ENCODE peak calls at places on chromosomes 1 and 21, in seven cellular contexts. One of them, this sample, is unnamed.

GRCh38 chr1:229229137-229229720 is 41.7 kb upstream of the RAB4A start:
- DNase-seq in SJCRH30: no peak
- DNase-seq in PC-3: peak; percentile 91
- DNase-seq in A549: peak; percentile 71
- DNase-seq in OCI-LY7: no peak
- DNase-seq in bronchial epithelial cell: peak; percentile 90
- DNase-seq in dorsolateral prefrontal cortex: no peak
- DNase-seq in this sample: no peak

GRCh38 chr1:167812972-167813371 is 91.2 kb downstream of the MPZL1 start:
- DNase-seq in SJCRH30: no peak
- DNase-seq in PC-3: no peak
- DNase-seq in A549: no peak
- DNase-seq in OCI-LY7: no peak
- DNase-seq in bronchial epithelial cell: no peak
- DNase-seq in dorsolateral prefrontal cortex: no peak
- DNase-seq in this sample: no peak

GRCh38 chr1:107941123-107941522 is 23.9 kb downstream of the VAV3 start:
- DNase-seq in SJCRH30: no peak
- DNase-seq in PC-3: no peak
- DNase-seq in A549: no peak
- DNase-seq in OCI-LY7: no peak
- DNase-seq in bronchial epithelial cell: no peak
- DNase-seq in dorsolateral prefrontal cortex: no peak
- DNase-seq in this sample: no peak

GRCh38 chr1:59672851-59673574 is 141.7 kb upstream of the HOOK1 start:
- DNase-seq in SJCRH30: peak; percentile 55
- DNase-seq in PC-3: peak; percentile 79
- DNase-seq in A549: peak; percentile 44
- DNase-seq in OCI-LY7: no peak
- DNase-seq in bronchial epithelial cell: peak; percentile 95
- DNase-seq in dorsolateral prefrontal cortex: no peak
- DNase-seq in this sample: no peak

GRCh38 chr21:30984897-30985296 is 53.4 kb downstream of the KRTAP19-8 start:
- DNase-seq in SJCRH30: no peak
- DNase-seq in PC-3: no peak
- DNase-seq in A549: no peak
- DNase-seq in OCI-LY7: no peak
- DNase-seq in bronchial epithelial cell: no peak
- DNase-seq in dorsolateral prefrontal cortex: no peak
- DNase-seq in this sample: no peak

GRCh38 chr1:63592536-63593302 is 492 bp upstream of the PGM1 start:
- DNase-seq in SJCRH30: no peak
- DNase-seq in PC-3: peak; percentile 74
- DNase-seq in A549: no peak
- DNase-seq in OCI-LY7: no peak
- DNase-seq in bronchial epithelial cell: peak; percentile 51
- DNase-seq in dorsolateral prefrontal cortex: no peak
- DNase-seq in this sample: peak; percentile 9

GRCh38 chr1:107430540-107431228 is 289.8 kb downstream of the NTNG1 start:
- DNase-seq in SJCRH30: peak; percentile 24
- DNase-seq in PC-3: peak; percentile 75
- DNase-seq in A549: peak; percentile 54
- DNase-seq in OCI-LY7: peak; percentile 70
- DNase-seq in bronchial epithelial cell: peak; percentile 61
- DNase-seq in dorsolateral prefrontal cortex: no peak
- DNase-seq in this sample: peak; percentile 26

GRCh38 chr1:55055951-55056631 is 16.7 kb downstream of the PCSK9 start:
- DNase-seq in SJCRH30: no peak
- DNase-seq in PC-3: no peak
- DNase-seq in A549: no peak
- DNase-seq in OCI-LY7: no peak
- DNase-seq in bronchial epithelial cell: no peak
- DNase-seq in dorsolateral prefrontal cortex: no peak
- DNase-seq in this sample: no peak

GRCh38 chr1:76239470-76239918 is 164.9 kb downstream of the ST6GALNAC3 start:
- DNase-seq in SJCRH30: peak; percentile 14
- DNase-seq in PC-3: no peak
- DNase-seq in A549: peak; percentile 3
- DNase-seq in OCI-LY7: no peak
- DNase-seq in bronchial epithelial cell: no peak
- DNase-seq in dorsolateral prefrontal cortex: no peak
- DNase-seq in this sample: no peak

GRCh38 chr1:203475012-203475981 is at the start of gene PRELP:
- DNase-seq in SJCRH30: no peak
- DNase-seq in PC-3: peak; percentile 64
- DNase-seq in A549: peak; percentile 5
- DNase-seq in OCI-LY7: no peak
- DNase-seq in bronchial epithelial cell: peak; percentile 8
- DNase-seq in dorsolateral prefrontal cortex: no peak
- DNase-seq in this sample: no peak

GRCh38 chr1:54767526-54767925 is 3.2 kb upstream of the PARS2 start:
- DNase-seq in SJCRH30: no peak
- DNase-seq in PC-3: no peak
- DNase-seq in A549: no peak
- DNase-seq in OCI-LY7: no peak
- DNase-seq in bronchial epithelial cell: no peak
- DNase-seq in dorsolateral prefrontal cortex: no peak
- DNase-seq in this sample: no peak

GRCh38 chr1:37697737-37698136 is 5.4 kb downstream of the CDCA8 start:
- DNase-seq in SJCRH30: no peak
- DNase-seq in PC-3: no peak
- DNase-seq in A549: no peak
- DNase-seq in OCI-LY7: no peak
- DNase-seq in bronchial epithelial cell: no peak
- DNase-seq in dorsolateral prefrontal cortex: no peak
- DNase-seq in this sample: no peak

GRCh38 chr1:113670650-113671049 is 88.6 kb downstream of the PHTF1 start:
- DNase-seq in SJCRH30: no peak
- DNase-seq in PC-3: no peak
- DNase-seq in A549: no peak
- DNase-seq in OCI-LY7: no peak
- DNase-seq in bronchial epithelial cell: no peak
- DNase-seq in dorsolateral prefrontal cortex: no peak
- DNase-seq in this sample: no peak

GRCh38 chr1:112466078-112466660 is 42.6 kb upstream of the WNT2B start:
- DNase-seq in SJCRH30: peak; percentile 95
- DNase-seq in PC-3: peak; percentile 94
- DNase-seq in A549: peak; percentile 88
- DNase-seq in OCI-LY7: peak; percentile 92
- DNase-seq in bronchial epithelial cell: peak; percentile 87
- DNase-seq in dorsolateral prefrontal cortex: peak; percentile 91
- DNase-seq in this sample: peak; percentile 68
- H3K4me3 ChIP-seq in SJCRH30: peak overlapping the region; percentile 47
- H3K4me3 ChIP-seq in PC-3: peak overlapping the region; percentile 62
- H3K4me3 ChIP-seq in A549: peak overlapping the region; percentile 27
- H3K4me3 ChIP-seq in OCI-LY7: peak overlapping the region; percentile 41
- H3K4me3 ChIP-seq in bronchial epithelial cell: peak overlapping the region; percentile 33
- H3K4me3 ChIP-seq in dorsolateral prefrontal cortex: peak overlapping the region; percentile 41
- H3K4me3 ChIP-seq in this sample: peak overlapping the region; percentile 45

GRCh38 chr1:22883406-22883805 is 89.3 kb downstream of the LACTBL1 start:
- DNase-seq in SJCRH30: no peak
- DNase-seq in PC-3: no peak
- DNase-seq in A549: no peak
- DNase-seq in OCI-LY7: no peak
- DNase-seq in bronchial epithelial cell: no peak
- DNase-seq in dorsolateral prefrontal cortex: no peak
- DNase-seq in this sample: no peak
- H3K4me3 ChIP-seq in SJCRH30: no peak overlapping the region
- H3K4me3 ChIP-seq in PC-3: no peak overlapping the region
- H3K4me3 ChIP-seq in A549: no peak overlapping the region
- H3K4me3 ChIP-seq in OCI-LY7: no peak overlapping the region
- H3K4me3 ChIP-seq in bronchial epithelial cell: no peak overlapping the region
- H3K4me3 ChIP-seq in dorsolateral prefrontal cortex: no peak overlapping the region
- H3K4me3 ChIP-seq in this sample: no peak overlapping the region

GRCh38 chr1:1361982-1362423 is 3.6 kb upstream of the MXRA8 start:
- DNase-seq in SJCRH30: peak; percentile 71
- DNase-seq in PC-3: no peak
- DNase-seq in A549: no peak
- DNase-seq in OCI-LY7: no peak
- DNase-seq in bronchial epithelial cell: no peak
- DNase-seq in dorsolateral prefrontal cortex: no peak
- DNase-seq in this sample: no peak
- H3K4me3 ChIP-seq in SJCRH30: no peak overlapping the region
- H3K4me3 ChIP-seq in PC-3: no peak overlapping the region
- H3K4me3 ChIP-seq in A549: no peak overlapping the region
- H3K4me3 ChIP-seq in OCI-LY7: no peak overlapping the region
- H3K4me3 ChIP-seq in bronchial epithelial cell: no peak overlapping the region
- H3K4me3 ChIP-seq in dorsolateral prefrontal cortex: no peak overlapping the region
- H3K4me3 ChIP-seq in this sample: no peak overlapping the region

GRCh38 chr1:151966061-151966460 is 27.6 kb downstream of the S100A10 start:
- DNase-seq in SJCRH30: no peak
- DNase-seq in PC-3: peak; percentile 73
- DNase-seq in A549: no peak
- DNase-seq in OCI-LY7: no peak
- DNase-seq in bronchial epithelial cell: peak; percentile 69
- DNase-seq in dorsolateral prefrontal cortex: no peak
- DNase-seq in this sample: no peak

GRCh38 chr1:151960780-151961513 is 32.7 kb downstream of the S100A10 start:
- DNase-seq in SJCRH30: no peak
- DNase-seq in PC-3: no peak
- DNase-seq in A549: no peak
- DNase-seq in OCI-LY7: no peak
- DNase-seq in bronchial epithelial cell: no peak
- DNase-seq in dorsolateral prefrontal cortex: no peak
- DNase-seq in this sample: no peak

GRCh38 chr1:151961795-151962194 is 31.9 kb downstream of the S100A10 start:
- DNase-seq in SJCRH30: no peak
- DNase-seq in PC-3: no peak
- DNase-seq in A549: no peak
- DNase-seq in OCI-LY7: no peak
- DNase-seq in bronchial epithelial cell: no peak
- DNase-seq in dorsolateral prefrontal cortex: no peak
- DNase-seq in this sample: no peak

GRCh38 chr1:151964510-151964909 is 29.1 kb downstream of the S100A10 start:
- DNase-seq in SJCRH30: no peak
- DNase-seq in PC-3: peak; percentile 45
- DNase-seq in A549: no peak
- DNase-seq in OCI-LY7: no peak
- DNase-seq in bronchial epithelial cell: no peak
- DNase-seq in dorsolateral prefrontal cortex: no peak
- DNase-seq in this sample: no peak

GRCh38 chr1:151963288-151963687 is 30.4 kb downstream of the S100A10 start:
- DNase-seq in SJCRH30: no peak
- DNase-seq in PC-3: no peak
- DNase-seq in A549: no peak
- DNase-seq in OCI-LY7: no peak
- DNase-seq in bronchial epithelial cell: no peak
- DNase-seq in dorsolateral prefrontal cortex: no peak
- DNase-seq in this sample: no peak
- H3K4me3 ChIP-seq in SJCRH30: no peak overlapping the region
- H3K4me3 ChIP-seq in PC-3: no peak overlapping the region
- H3K4me3 ChIP-seq in A549: no peak overlapping the region
- H3K4me3 ChIP-seq in OCI-LY7: no peak overlapping the region
- H3K4me3 ChIP-seq in bronchial epithelial cell: no peak overlapping the region
- H3K4me3 ChIP-seq in dorsolateral prefrontal cortex: no peak overlapping the region
- H3K4me3 ChIP-seq in this sample: no peak overlapping the region

GRCh38 chr1:7679159-7679872 is 91.8 kb upstream of the VAMP3 start:
- DNase-seq in SJCRH30: no peak
- DNase-seq in PC-3: no peak
- DNase-seq in A549: no peak
- DNase-seq in OCI-LY7: no peak
- DNase-seq in bronchial epithelial cell: no peak
- DNase-seq in dorsolateral prefrontal cortex: no peak
- DNase-seq in this sample: no peak
- H3K4me3 ChIP-seq in SJCRH30: peak overlapping the region; percentile 70
- H3K4me3 ChIP-seq in PC-3: no peak overlapping the region
- H3K4me3 ChIP-seq in A549: no peak overlapping the region
- H3K4me3 ChIP-seq in OCI-LY7: no peak overlapping the region
- H3K4me3 ChIP-seq in bronchial epithelial cell: no peak overlapping the region
- H3K4me3 ChIP-seq in dorsolateral prefrontal cortex: peak overlapping the region; percentile 67
- H3K4me3 ChIP-seq in this sample: no peak overlapping the region

DNA sequence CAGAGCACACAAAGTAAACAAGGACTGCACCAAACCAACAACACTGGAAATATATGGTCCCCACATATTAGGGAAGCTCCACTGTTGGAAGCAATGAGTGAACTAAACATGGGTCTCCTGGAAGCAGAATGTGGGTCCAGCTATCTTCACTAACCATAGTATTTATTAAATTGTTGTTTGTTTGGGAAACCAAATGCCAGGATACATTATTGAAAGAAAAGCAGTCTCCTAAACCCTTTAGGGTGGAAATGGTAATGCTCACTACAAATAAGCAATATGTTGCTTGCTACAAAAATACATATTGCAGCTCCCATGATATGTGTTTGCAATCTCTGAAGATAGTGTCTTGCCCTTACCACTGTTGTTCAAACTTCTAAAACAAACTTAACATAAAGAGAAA is 2.2 kb downstream of the NEGR1 start:
- DNase-seq in SJCRH30: no peak
- DNase-seq in PC-3: no peak
- DNase-seq in A549: no peak
- DNase-seq in OCI-LY7: no peak
- DNase-seq in bronchial epithelial cell: no peak
- DNase-seq in dorsolateral prefrontal cortex: no peak
- DNase-seq in this sample: no peak
- H3K4me3 ChIP-seq in SJCRH30: no peak overlapping the region
- H3K4me3 ChIP-seq in PC-3: peak overlapping the region; percentile 95
- H3K4me3 ChIP-seq in A549: no peak overlapping the region
- H3K4me3 ChIP-seq in OCI-LY7: no peak overlapping the region
- H3K4me3 ChIP-seq in bronchial epithelial cell: no peak overlapping the region
- H3K4me3 ChIP-seq in dorsolateral prefrontal cortex: no peak overlapping the region
- H3K4me3 ChIP-seq in this sample: no peak overlapping the region

GRCh38 chr1:27447883-27448282 is 42.1 kb downstream of the WASF2 start:
- DNase-seq in SJCRH30: no peak
- DNase-seq in PC-3: no peak
- DNase-seq in A549: no peak
- DNase-seq in OCI-LY7: no peak
- DNase-seq in bronchial epithelial cell: no peak
- DNase-seq in dorsolateral prefrontal cortex: no peak
- DNase-seq in this sample: no peak

GRCh38 chr1:27446491-27447020 is 43.4 kb downstream of the WASF2 start:
- DNase-seq in SJCRH30: peak; percentile 55
- DNase-seq in PC-3: no peak
- DNase-seq in A549: no peak
- DNase-seq in OCI-LY7: no peak
- DNase-seq in bronchial epithelial cell: no peak
- DNase-seq in dorsolateral prefrontal cortex: no peak
- DNase-seq in this sample: no peak

GRCh38 chr1:27447399-27447798 is 42.6 kb downstream of the WASF2 start:
- DNase-seq in SJCRH30: no peak
- DNase-seq in PC-3: no peak
- DNase-seq in A549: no peak
- DNase-seq in OCI-LY7: no peak
- DNase-seq in bronchial epithelial cell: no peak
- DNase-seq in dorsolateral prefrontal cortex: no peak
- DNase-seq in this sample: no peak

GRCh38 chr1:27445177-27445936 is 44.6 kb downstream of the WASF2 start:
- DNase-seq in SJCRH30: peak; percentile 58
- DNase-seq in PC-3: no peak
- DNase-seq in A549: no peak
- DNase-seq in OCI-LY7: peak; percentile 31
- DNase-seq in bronchial epithelial cell: no peak
- DNase-seq in dorsolateral prefrontal cortex: no peak
- DNase-seq in this sample: no peak

GRCh38 chr1:27444632-27445031 is 45.3 kb downstream of the WASF2 start:
- DNase-seq in SJCRH30: no peak
- DNase-seq in PC-3: no peak
- DNase-seq in A549: no peak
- DNase-seq in OCI-LY7: no peak
- DNase-seq in bronchial epithelial cell: no peak
- DNase-seq in dorsolateral prefrontal cortex: no peak
- DNase-seq in this sample: no peak
- H3K4me3 ChIP-seq in SJCRH30: no peak overlapping the region
- H3K4me3 ChIP-seq in PC-3: no peak overlapping the region
- H3K4me3 ChIP-seq in A549: no peak overlapping the region
- H3K4me3 ChIP-seq in OCI-LY7: no peak overlapping the region
- H3K4me3 ChIP-seq in bronchial epithelial cell: no peak overlapping the region
- H3K4me3 ChIP-seq in dorsolateral prefrontal cortex: no peak overlapping the region
- H3K4me3 ChIP-seq in this sample: no peak overlapping the region